ENCODE peak calls at places on chromosomes 16 and 17, in eight cellular contexts. A is activated CD4-positive, alpha-beta T cell treated with anti-CD3 and anti-CD28 coated beads, Interleukin-2, amount 50 U/mL, for 24 hours; P is LoVo; D is AG10803; L is tibial artery; C is stromal cell of bone marrow; X is AG09309; F is stimulated activated CD8-positive, alpha-beta memory T cell treated with anti-CD3 and anti-CD28 coated beads, Interleukin-7, amount 100 ng/mL, for 1 hour. U is an unnamed sample.

GRCh38 chr16:9644258-9644657 is 538.0 kb downstream of the GRIN2A start:
- DNase-seq in A (no peak), P (no peak), D (no peak), L (no peak), C (no peak), X (no peak), F (no peak), U (no peak)

GRCh38 chr16:1105888-1106620 is 10.0 kb upstream of the C1QTNF8 start:
- DNase-seq in A (no peak), P (peak), D (peak), L (peak), C (no peak), X (no peak), F (no peak), U (peak)

GRCh38 chr17:35448214-35448898 is at the start of gene SLFN13:
- DNase-seq in A (peak), P (no peak), D (peak), L (peak), C (no peak), X (no peak), F (peak), U (peak)

GRCh38 chr17:40793800-40794199 is 6.0 kb downstream of the KRT28 start:
- DNase-seq in A (no peak), P (no peak), D (no peak), L (no peak), C (no peak), X (no peak), F (no peak), U (no peak)

GRCh38 chr17:33777674-33778073 is 477.4 kb upstream of the CCL2 start:
- DNase-seq in A (no peak), P (no peak), D (no peak), L (no peak), C (no peak), X (no peak), F (no peak), U (no peak)

GRCh38 chr17:4054446-4054845 is 88.4 kb downstream of the ZZEF1 start:
- DNase-seq in A (no peak), P (no peak), D (no peak), L (no peak), C (no peak), X (no peak), F (no peak), U (no peak)

GRCh38 chr16:27624154-27625049 is 74.5 kb downstream of the KATNIP start:
- DNase-seq in A (no peak), P (no peak), D (no peak), L (no peak), C (no peak), X (no peak), F (no peak), U (no peak)

GRCh38 chr16:83624436-83625120 is 183.2 kb upstream of the HSBP1 start:
- DNase-seq in A (no peak), P (no peak), D (no peak), L (no peak), C (no peak), X (no peak), F (no peak), U (no peak)

GRCh38 chr17:57908278-57908677 is 46.9 kb downstream of the CUEDC1 start:
- DNase-seq in A (no peak), P (no peak), D (no peak), L (no peak), C (no peak), X (no peak), F (no peak), U (no peak)

GRCh38 chr17:7019839-7020519 is 2.9 kb upstream of the BCL6B start:
- DNase-seq in A (no peak), P (no peak), D (peak), L (no peak), C (no peak), X (no peak), F (no peak), U (peak)

GRCh38 chr17:67511012-67511411 is 133.9 kb downstream of the PITPNC1 start:
- DNase-seq in A (no peak), P (no peak), D (no peak), L (no peak), C (no peak), X (no peak), F (no peak), U (no peak)

GRCh38 chr16:27024010-27024409 is 42.7 kb upstream of the C16orf82 start:
- DNase-seq in A (no peak), P (no peak), D (no peak), L (no peak), C (no peak), X (no peak), F (no peak), U (no peak)

GRCh38 chr17:83054518-83055125 is 24.8 kb upstream of the METRNL start:
- DNase-seq in A (no peak), P (no peak), D (no peak), L (no peak), C (no peak), X (no peak), F (no peak), U (no peak)

GRCh38 chr17:49646391-49647255 is 31.3 kb downstream of the SPOP start:
- DNase-seq in A (no peak), P (peak), D (peak), L (peak), C (peak), X (no peak), F (no peak), U (no peak)

GRCh38 chr17:57569860-57570259 is 175.2 kb downstream of the CCDC182 start:
- DNase-seq in A (no peak), P (no peak), D (no peak), L (no peak), C (no peak), X (no peak), F (no peak), U (no peak)

GRCh38 chr17:13491916-13492315 is 109.8 kb downstream of the HS3ST3A1 start:
- DNase-seq in A (no peak), P (no peak), D (peak), L (no peak), C (no peak), X (no peak), F (no peak), U (no peak)

GRCh38 chr17:17526369-17526768 is 30.2 kb upstream of the RASD1 start:
- DNase-seq in A (no peak), P (no peak), D (no peak), L (no peak), C (no peak), X (no peak), F (no peak), U (no peak)

GRCh38 chr16:82627811-82628339 is 1.1 kb downstream of the CDH13 start:
- DNase-seq in A (no peak), P (no peak), D (peak), L (peak), C (no peak), X (no peak), F (no peak), U (no peak)

GRCh38 chr17:3857261-3858105 is 11.4 kb upstream of the NCBP3 start:
- DNase-seq in A (no peak), P (no peak), D (no peak), L (no peak), C (no peak), X (no peak), F (no peak), U (no peak)